ENCODE peak calls at places on chromosomes 11 and 22, in eight cellular contexts. U is neural progenitor cell, X is astrocyte of the spinal cord, C is RWPE2, S is cardiac fibroblast, B is chondrocyte, E is colonic mucosa, H is A549. L is an unnamed sample.

GRCh38 chr11:30451642-30452041 is 128.7 kb downstream of the ARL14EP start:
- DNase-seq in U (no peak), X (no peak), C (no peak), S (no peak), B (no peak), E (no peak), H (no peak), L (no peak)

GRCh38 chr11:108984021-108984420 is 319.2 kb downstream of the DDX10 start:
- DNase-seq in U (no peak), X (no peak), C (no peak), S (no peak), B (no peak), E (no peak), H (no peak), L (no peak)

GRCh38 chr11:131195801-131196517 is 174.5 kb upstream of the NTM start:
- DNase-seq in U (no peak), X (peak), C (no peak), S (peak), B (no peak), E (peak), H (no peak), L (no peak)

GRCh38 chr11:26947904-26948639 is 45.8 kb upstream of the FIBIN start:
- DNase-seq in U (peak), X (no peak), C (no peak), S (peak), B (no peak), E (no peak), H (no peak), L (no peak)

GRCh38 chr11:57335343-57336110 is at the start of gene SSRP1:
- DNase-seq in U (peak), X (peak), C (peak), S (peak), B (no peak), E (peak), H (peak), L (peak)

GRCh38 chr22:49553518-49554295 is 274.0 kb downstream of the BRD1 start:
- DNase-seq in U (peak), X (no peak), C (no peak), S (no peak), B (no peak), E (no peak), H (no peak), L (no peak)

GRCh38 chr22:45083659-45084305 is 74.0 kb upstream of the PHF21B start:
- DNase-seq in U (no peak), X (peak), C (no peak), S (peak), B (no peak), E (no peak), H (no peak), L (no peak)

GRCh38 chr11:2781413-2782274 is 81.8 kb upstream of the KCNQ1OT1 start:
- DNase-seq in U (no peak), X (peak), C (peak), S (no peak), B (peak), E (peak), H (no peak), L (peak)

GRCh38 chr11:45264839-45265515 is 21.2 kb downstream of the SYT13 start:
- DNase-seq in U (no peak), X (peak), C (no peak), S (peak), B (no peak), E (no peak), H (peak), L (no peak)

GRCh38 chr11:57237204-57237681 is at the start of gene APLNR:
- DNase-seq in U (peak), X (no peak), C (no peak), S (no peak), B (no peak), E (no peak), H (no peak), L (peak)

GRCh38 chr11:39569784-39570183 is 1889.7 kb downstream of the LRRC4C start:
- DNase-seq in U (peak), X (no peak), C (no peak), S (no peak), B (no peak), E (no peak), H (no peak), L (no peak)

GRCh38 chr22:22687638-22688500 is 43.5 kb downstream of the GGTLC2 start:
- DNase-seq in U (peak), X (peak), C (no peak), S (peak), B (peak), E (peak), H (no peak), L (no peak)

GRCh38 chr22:37233751-37234631 is 10.1 kb downstream of the RAC2 start:
- DNase-seq in U (no peak), X (no peak), C (peak), S (peak), B (peak), E (no peak), H (no peak), L (peak)

GRCh38 chr11:40421187-40421586 is 1038.3 kb downstream of the LRRC4C start:
- DNase-seq in U (no peak), X (no peak), C (no peak), S (no peak), B (no peak), E (no peak), H (no peak), L (no peak)

GRCh38 chr11:58525037-58525614 is 17.2 kb upstream of the OR5B21 start:
- DNase-seq in U (no peak), X (no peak), C (no peak), S (peak), B (no peak), E (no peak), H (no peak), L (no peak)

GRCh38 chr11:3128356-3129180 is 36.5 kb downstream of the OSBPL5 start:
- DNase-seq in U (no peak), X (no peak), C (peak), S (no peak), B (peak), E (no peak), H (no peak), L (no peak)

GRCh38 chr11:75428989-75429640 is 3.9 kb downstream of the KLHL35 start:
- DNase-seq in U (no peak), X (no peak), C (peak), S (no peak), B (no peak), E (no peak), H (no peak), L (no peak)

GRCh38 chr11:12943276-12943675 is 65.8 kb upstream of the RASSF10 start:
- DNase-seq in U (no peak), X (no peak), C (no peak), S (no peak), B (no peak), E (no peak), H (no peak), L (no peak)

GRCh38 chr22:20128902-20129746 is 2.5 kb upstream of the ZDHHC8 start:
- DNase-seq in U (peak), X (no peak), C (no peak), S (peak), B (no peak), E (peak), H (no peak), L (no peak)

GRCh38 chr11:61883327-61883726 is 8.0 kb downstream of the FADS3 start:
- DNase-seq in U (no peak), X (no peak), C (no peak), S (no peak), B (no peak), E (no peak), H (no peak), L (no peak)

GRCh38 chr11:85951049-85951405 is 95.8 kb downstream of the CCDC83 start:
- DNase-seq in U (no peak), X (no peak), C (no peak), S (no peak), B (no peak), E (no peak), H (no peak), L (no peak)

GRCh38 chr22:37186228-37186996 is 1.6 kb downstream of the C1QTNF6 start:
- DNase-seq in U (peak), X (peak), C (peak), S (peak), B (no peak), E (no peak), H (peak), L (peak)

GRCh38 chr11:95592455-95592854 is 197.1 kb downstream of the FAM76B start:
- DNase-seq in U (peak), X (peak), C (no peak), S (peak), B (no peak), E (no peak), H (no peak), L (no peak)

GRCh38 chr11:68145120-68145866 is 24.1 kb upstream of the CHKA start:
- DNase-seq in U (no peak), X (no peak), C (peak), S (no peak), B (no peak), E (no peak), H (peak), L (no peak)

GRCh38 chr11:73394416-73395296 is 18.5 kb downstream of the RELT start:
- DNase-seq in U (no peak), X (no peak), C (peak), S (no peak), B (peak), E (no peak), H (no peak), L (no peak)

GRCh38 chr11:126186031-126186698 is 25.3 kb downstream of the RPUSD4 start:
- DNase-seq in U (no peak), X (no peak), C (no peak), S (peak), B (no peak), E (no peak), H (no peak), L (no peak)

GRCh38 chr22:49240472-49240871 is 587.2 kb downstream of the BRD1 start:
- DNase-seq in U (no peak), X (no peak), C (no peak), S (no peak), B (no peak), E (no peak), H (no peak), L (no peak)

GRCh38 chr22:30968015-30968923 is at the start of gene MORC2:
- DNase-seq in U (no peak), X (peak), C (peak), S (peak), B (no peak), E (peak), H (peak), L (no peak)

GRCh38 chr11:33909552-33909951 is 17.7 kb upstream of the LMO2 start:
- DNase-seq in U (no peak), X (no peak), C (no peak), S (no peak), B (no peak), E (no peak), H (no peak), L (no peak)
- TF ChIP-seq CTCF in U (no peak), X (no peak), C (no peak), S (no peak), B (no peak), E (no peak), H (no peak), L (no peak)

DNA sequence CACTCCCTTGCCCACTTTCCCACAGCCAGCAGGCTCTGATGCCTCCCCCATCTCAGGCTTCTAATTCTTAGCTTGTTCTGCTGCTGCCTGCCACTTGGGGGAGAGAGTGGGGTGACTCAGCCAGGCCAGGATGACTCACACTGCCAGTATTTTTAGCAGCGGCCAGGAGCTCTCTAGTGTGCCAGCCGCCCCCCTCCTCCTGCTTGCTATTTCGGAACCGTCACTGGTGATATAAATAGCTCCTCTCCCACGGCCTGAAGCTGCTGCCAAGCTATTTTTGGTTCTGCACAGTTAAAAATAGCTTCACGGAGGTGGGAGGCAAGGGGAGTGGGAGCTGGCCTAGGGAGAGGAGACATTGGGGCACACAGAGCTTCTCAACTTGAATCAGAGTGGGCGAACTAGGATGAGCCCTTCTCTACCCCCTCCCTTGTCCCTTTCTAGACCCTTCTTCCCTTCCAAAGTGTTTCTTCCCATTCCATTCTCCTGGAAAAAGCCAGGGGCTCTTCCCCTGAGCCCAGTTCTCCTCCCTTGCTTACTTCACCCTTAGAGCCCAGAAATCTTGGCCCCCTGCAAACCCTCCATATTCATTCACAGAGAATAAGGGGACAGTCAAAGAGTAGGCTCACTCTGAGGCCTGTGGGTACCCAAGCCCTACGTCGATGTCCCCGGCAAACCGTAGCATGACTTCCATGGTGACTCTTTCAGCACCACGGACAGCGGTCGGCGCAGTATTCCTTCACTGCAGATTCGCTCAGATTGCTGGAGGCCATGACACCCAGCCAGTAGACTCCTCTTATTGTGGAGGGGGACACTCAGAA is 2.5 kb upstream of the NPAS4 start:
- DNase-seq in U (peak), X (peak), C (no peak), S (peak), B (no peak), E (peak), H (peak), L (peak)
- TF ChIP-seq CTCF in U (peak), X (peak), C (peak), S (peak), B (peak), E (no peak), H (peak), L (no peak)

GRCh38 chr11:70517996-70518907 is 119.9 kb downstream of the CTTN start:
- DNase-seq in U (no peak), X (peak), C (peak), S (peak), B (peak), E (no peak), H (no peak), L (no peak)
- TF ChIP-seq CTCF in U (no peak), X (no peak), C (no peak), S (no peak), B (no peak), E (no peak), H (no peak), L (no peak)

GRCh38 chr11:65931773-65932557 is 12.7 kb downstream of the DRAP1 start:
- DNase-seq in U (peak), X (no peak), C (no peak), S (no peak), B (no peak), E (no peak), H (no peak), L (no peak)
- TF ChIP-seq CTCF in U (no peak), X (peak), C (no peak), S (no peak), B (no peak), E (no peak), H (no peak), L (no peak)

GRCh38 chr22:42990131-42990838 is 24.7 kb downstream of the PACSIN2 start:
- DNase-seq in U (peak), X (peak), C (peak), S (peak), B (no peak), E (no peak), H (peak), L (no peak)
- TF ChIP-seq CTCF in U (peak), X (peak), C (peak), S (peak), B (peak), E (no peak), H (peak), L (no peak)

DNA sequence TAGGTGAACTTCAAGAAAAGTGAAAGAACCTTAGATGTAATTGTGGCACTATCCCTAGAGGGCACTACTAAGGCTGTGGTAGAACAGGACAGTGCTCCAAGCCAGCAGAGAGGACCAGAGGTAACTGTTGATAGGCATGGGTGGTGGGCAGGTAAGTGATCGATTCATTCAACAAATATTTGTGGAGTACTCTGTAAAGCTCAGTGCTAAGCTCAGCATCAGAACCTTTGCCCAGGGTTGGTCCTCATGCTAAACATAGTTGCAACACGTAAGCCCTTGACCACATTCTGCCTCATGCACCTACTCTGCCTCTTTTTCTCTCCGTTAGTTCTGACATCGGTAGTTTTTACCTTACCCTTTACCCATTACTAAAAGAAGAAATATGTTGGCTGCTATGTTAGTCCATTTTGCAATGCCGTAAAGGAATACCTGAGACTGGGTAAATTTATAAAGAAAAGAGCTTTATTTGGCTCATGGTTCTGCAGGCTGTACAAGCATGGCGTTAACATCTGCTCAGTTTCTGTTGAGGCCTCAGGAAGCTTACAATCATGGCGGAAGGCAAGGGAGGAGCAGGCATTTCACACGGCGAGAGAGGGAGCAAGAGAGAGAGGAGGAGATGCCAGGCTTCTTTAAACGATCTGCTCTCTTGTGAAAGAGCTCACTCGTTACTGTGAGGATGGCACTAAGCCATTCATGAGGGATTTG is 18.4 kb upstream of the NNMT start:
- DNase-seq in U (no peak), X (no peak), C (no peak), S (no peak), B (no peak), E (no peak), H (no peak), L (no peak)
- TF ChIP-seq CTCF in U (no peak), X (no peak), C (no peak), S (no peak), B (no peak), E (no peak), H (no peak), L (no peak)

L was measured in natural killer cell.